ENCODE peak calls at places on chromosomes 11 and 22, in eight cellular contexts. J is activated T-cell treated with anti-CD3 and anti-CD28 coated beads, Interleukin-2, amount 50 U/mL, for 1 hour; D is lung; L is mammary epithelial cell; T is cerebellar cortex; Y is cardiac fibroblast; C is stimulated activated CD8-positive, alpha-beta memory T cell treated with anti-CD3 and anti-CD28 coated beads, Interleukin-2, amount 100 ng/mL, for 1 hour; E is HT1080. G is an unnamed sample.
A peak's percentile ranks its signal among the peaks of the same experiment; 100 is the strongest.

GRCh38 chr11:128592454-128592853 is 5.1 kb upstream of the ETS1 start:
- DNase-seq in L (no peak), E (no peak), D (no peak), C (no peak), J (no peak), Y (no peak), T (no peak), G (no peak)

GRCh38 chr11:409008-409599 is 5.7 kb downstream of the SIGIRR start:
- DNase-seq in L (no peak), T (no peak), D (no peak), J (no peak), Y (no peak), C (no peak), E (no peak), G (no peak)

GRCh38 chr11:128054323-128054910 is 532.9 kb downstream of the ETS1 start:
- DNase-seq in L (peak; percentile 65), T (no peak), Y (no peak), J (no peak), E (no peak), D (no peak), C (no peak), G (no peak)

GRCh38 chr22:45441158-45441557 is 27.7 kb downstream of the RIBC2 start:
- DNase-seq in L (peak; percentile 46), C (no peak), J (peak; percentile 38), E (peak; percentile 45), T (peak; percentile 68), Y (peak; percentile 73), D (peak; percentile 45), G (no peak)

GRCh38 chr22:36160499-36160942 is at the start of gene APOL3:
- DNase-seq in T (no peak), C (no peak), D (peak; percentile 69), Y (peak; percentile 83), E (peak; percentile 22), J (peak; percentile 38), L (peak; percentile 16), G (no peak)

GRCh38 chr22:36928826-36929535 is 15.6 kb downstream of the CSF2RB start:
- DNase-seq in L (no peak), Y (no peak), C (no peak), T (no peak), E (no peak), J (no peak), D (no peak), G (no peak)

GRCh38 chr22:24465566-24465965 is 29.6 kb upstream of the UPB1 start:
- DNase-seq in D (no peak), Y (peak; percentile 69), E (peak; percentile 56), J (no peak), T (no peak), C (no peak), L (no peak), G (no peak)

GRCh38 chr11:57290288-57290687 is 34.5 kb downstream of the TNKS1BP1 start:
- DNase-seq in E (peak; percentile 42), D (no peak), Y (peak; percentile 54), C (no peak), J (no peak), T (no peak), L (peak; percentile 38), G (no peak)

GRCh38 chr11:110000045-110000502 is 93.1 kb upstream of the ZC3H12C start:
- DNase-seq in C (no peak), D (no peak), J (no peak), E (peak; percentile 90), Y (peak; percentile 87), L (peak; percentile 73), T (no peak), G (no peak)

GRCh38 chr22:21026783-21027692 is 5.3 kb downstream of the SLC7A4 start:
- DNase-seq in L (peak; percentile 43), J (no peak), E (no peak), T (no peak), Y (peak; percentile 79), C (no peak), D (no peak), G (no peak)

GRCh38 chr11:122754553-122755322 is 83.6 kb upstream of the CRTAM start:
- DNase-seq in Y (no peak), L (no peak), D (no peak), E (no peak), C (no peak), T (no peak), J (peak; percentile 36), G (no peak)

GRCh38 chr22:39492186-39492585 is 9.9 kb upstream of the MIEF1 start:
- DNase-seq in C (no peak), D (no peak), L (no peak), J (no peak), T (no peak), Y (no peak), E (no peak), G (no peak)

GRCh38 chr22:30265851-30266444 is 703 bp downstream of the OSM start:
- DNase-seq in D (peak; percentile 67), E (no peak), J (peak; percentile 82), C (peak; percentile 56), T (no peak), Y (no peak), L (no peak), G (peak; percentile 51)

GRCh38 chr22:40410272-40410671 is 39.9 kb downstream of the SGSM3 start:
- DNase-seq in L (peak; percentile 77), C (no peak), T (no peak), J (no peak), D (no peak), E (no peak), Y (no peak), G (no peak)

GRCh38 chr11:72958790-72959189 is 144.6 kb downstream of the ATG16L2 start:
- DNase-seq in L (no peak), D (no peak), Y (no peak), C (no peak), T (no peak), E (peak; percentile 7), J (no peak), G (no peak)

GRCh38 chr11:11909727-11910126 is 68.0 kb downstream of the USP47 start:
- DNase-seq in J (no peak), T (no peak), L (no peak), C (no peak), Y (peak; percentile 6), E (no peak), D (no peak), G (no peak)

GRCh38 chr11:36073411-36074203 is 129.7 kb downstream of the LDLRAD3 start:
- DNase-seq in T (peak; percentile 83), D (no peak), J (no peak), E (peak; percentile 35), L (peak; percentile 30), C (no peak), Y (peak; percentile 90), G (no peak)

GRCh38 chr11:130634981-130635473 is 186.6 kb downstream of the ADAMTS15 start:
- DNase-seq in L (peak; percentile 92), J (no peak), T (peak; percentile 82), C (no peak), Y (peak; percentile 51), E (peak; percentile 84), D (no peak), G (no peak)

G was measured in esophagus squamous epithelium.